ENCODE peak calls at places on chromosomes 3 and 15, in six cellular contexts. L, X, P, N, H and T are unnamed samples.

GRCh38 chr3:38468811-38469210 is 15.1 kb downstream of the ACVR2B start:
- DNase-seq in L (no peak), X (no peak), P (no peak), N (no peak), H (no peak), T (no peak)

GRCh38 chr3:189995129-189995528 is 125.6 kb downstream of the P3H2 start:
- DNase-seq in L (no peak), X (no peak), P (no peak), N (no peak), H (peak; percentile 73), T (no peak)

GRCh38 chr3:115706311-115706829 is 83.1 kb downstream of the GAP43 start:
- DNase-seq in L (no peak), X (no peak), P (no peak), N (no peak), H (peak; percentile 75), T (no peak)

GRCh38 chr15:29970402-29970695 is 112.4 kb upstream of the GOLGA8J start:
- DNase-seq in L (no peak), X (no peak), P (no peak), N (no peak), H (no peak), T (no peak)

GRCh38 chr3:62632510-62633294 is 242.5 kb downstream of the CADPS start:
- DNase-seq in L (no peak), X (no peak), P (no peak), N (no peak), H (no peak), T (no peak)

GRCh38 chr15:32652178-32652577 is 10.7 kb downstream of the SCG5 start:
- DNase-seq in L (no peak), X (no peak), P (no peak), N (no peak), H (no peak), T (no peak)

GRCh38 chr3:25817107-25817506 is 27.2 kb downstream of the OXSM start:
- DNase-seq in L (no peak), X (no peak), P (no peak), N (no peak), H (no peak), T (no peak)

GRCh38 chr3:197854596-197855343 is 63.7 kb downstream of the LRCH3 start:
- DNase-seq in L (no peak), X (no peak), P (peak; percentile 49), N (peak; percentile 30), H (peak; percentile 94), T (no peak)

GRCh38 chr15:32730677-32731654 is 13.2 kb downstream of the GREM1 start:
- DNase-seq in L (no peak), X (no peak), P (peak; percentile 12), N (no peak), H (no peak), T (peak; percentile 85)

GRCh38 chr3:139302084-139302800 is 41.6 kb upstream of the MRPS22 start:
- DNase-seq in L (no peak), X (peak; percentile 61), P (no peak), N (peak; percentile 91), H (peak; percentile 100), T (no peak)

GRCh38 chr15:80698636-80699035 is 3.5 kb downstream of the ABHD17C start:
- DNase-seq in L (no peak), X (no peak), P (no peak), N (no peak), H (peak; percentile 37), T (no peak)

GRCh38 chr3:127141921-127142730 is 50.8 kb upstream of the PRR23E start:
- DNase-seq in L (no peak), X (no peak), P (no peak), N (no peak), H (no peak), T (no peak)

GRCh38 chr3:66472313-66473134 is 28.3 kb downstream of the LRIG1 start:
- DNase-seq in L (no peak), X (no peak), P (no peak), N (no peak), H (peak; percentile 90), T (no peak)

GRCh38 chr3:11514191-11514770 is 129.4 kb downstream of the VGLL4 start:
- DNase-seq in L (no peak), X (peak; percentile 20), P (no peak), N (no peak), H (peak; percentile 96), T (no peak)

GRCh38 chr3:94184781-94185180 is 121.9 kb downstream of the NSUN3 start:
- DNase-seq in L (no peak), X (no peak), P (no peak), N (no peak), H (peak; percentile 40), T (no peak)

GRCh38 chr15:81966628-81967027 is 79.2 kb downstream of the MEX3B start:
- DNase-seq in L (no peak), X (no peak), P (no peak), N (no peak), H (no peak), T (no peak)

GRCh38 chr3:36525115-36525711 is 144.9 kb downstream of the STAC start:
- DNase-seq in L (no peak), X (no peak), P (no peak), N (no peak), H (peak; percentile 78), T (no peak)

GRCh38 chr15:75903331-75904240 is at the start of gene FBXO22:
- DNase-seq in L (peak; percentile 88), X (peak; percentile 96), P (peak; percentile 92), N (peak; percentile 67), H (peak; percentile 83), T (peak; percentile 96)

GRCh38 chr15:89423981-89424380 is 72.4 kb downstream of the RHCG start:
- DNase-seq in L (no peak), X (no peak), P (no peak), N (no peak), H (no peak), T (no peak)

GRCh38 chr3:3177861-3178497 is 1.5 kb downstream of the CRBN start:
- DNase-seq in L (no peak), X (peak; percentile 19), P (no peak), N (no peak), H (peak; percentile 11), T (no peak)

GRCh38 chr15:101652783-101653430 is 726 bp upstream of the TM2D3 start:
- DNase-seq in L (no peak), X (no peak), P (peak; percentile 28), N (no peak), H (no peak), T (no peak)

GRCh38 chr3:165254812-165255211 is 58.6 kb upstream of the SLITRK3 start:
- DNase-seq in L (no peak), X (peak; percentile 37), P (no peak), N (peak; percentile 10), H (peak; percentile 10), T (no peak)

GRCh38 chr3:180180795-180181194 is 144.1 kb upstream of the PEX5L start:
- DNase-seq in L (no peak), X (no peak), P (no peak), N (no peak), H (peak; percentile 45), T (no peak)

GRCh38 chr3:33377931-33378330 is 62.3 kb downstream of the UBP1 start:
- DNase-seq in L (no peak), X (no peak), P (no peak), N (no peak), H (peak; percentile 53), T (no peak)

GRCh38 chr15:37111427-37111717 is 11.0 kb upstream of the MEIS2 start:
- DNase-seq in L (no peak), X (no peak), P (no peak), N (no peak), H (no peak), T (no peak)
- H3K4me3 ChIP-seq in L (peak overlapping the region; percentile 49), X (no peak overlapping the region), P (peak overlapping the region; percentile 51), N (no peak overlapping the region), H (peak overlapping the region; percentile 54), T (no peak overlapping the region)

DNA sequence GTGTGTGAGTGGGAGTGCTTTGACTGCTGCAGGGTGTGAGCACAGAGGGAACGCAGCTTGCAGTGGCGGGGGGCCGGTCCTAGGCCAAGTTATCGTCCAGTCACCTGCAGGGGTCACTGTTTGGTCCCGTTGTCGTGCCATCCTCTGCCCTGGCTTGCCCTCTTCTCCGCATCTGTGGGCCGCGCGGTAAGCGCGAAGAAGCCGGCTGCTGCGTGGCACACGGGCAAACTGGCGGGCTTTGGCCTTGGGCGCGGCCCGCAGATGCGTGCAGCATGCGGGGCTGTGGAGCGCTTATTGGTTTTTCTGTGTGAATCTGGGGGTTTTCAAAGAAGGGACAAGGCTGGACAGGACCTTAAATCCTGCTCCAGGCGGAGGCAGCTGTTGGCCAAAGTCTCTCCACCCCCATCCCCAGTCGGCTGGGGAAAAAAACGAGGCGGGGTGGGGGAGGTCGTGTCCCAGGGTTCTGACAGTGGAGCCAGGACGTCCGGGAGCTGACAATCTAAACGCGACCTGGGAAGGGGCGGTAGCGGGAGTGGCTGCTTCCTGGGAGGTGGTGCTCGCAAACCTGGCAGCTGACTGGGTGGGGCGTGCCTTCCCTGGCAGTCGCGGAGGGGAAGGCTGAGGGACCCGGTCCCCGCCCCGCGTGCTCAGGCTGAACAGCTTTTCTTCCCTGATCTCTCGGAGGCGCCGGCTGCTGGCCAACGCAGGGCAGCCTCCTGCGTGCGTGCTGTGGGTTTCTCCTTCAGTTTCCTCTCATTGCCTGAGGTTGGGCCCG is 39.7 kb upstream of the VEPH1 start:
- DNase-seq in L (peak; percentile 74), X (no peak), P (peak; percentile 17), N (no peak), H (peak; percentile 65), T (peak; percentile 87)
- TF ChIP-seq CTCF in L (no peak), X (no peak), P (no peak), N (peak; percentile 77), H (peak; percentile 4), T (no peak)

GRCh38 chr15:31482122-31482922 is 155.7 kb downstream of the KLF13 start:
- DNase-seq in L (no peak), X (no peak), P (no peak), N (no peak), H (no peak), T (no peak)
- H3K4me3 ChIP-seq in L (no peak overlapping the region), X (no peak overlapping the region), P (no peak overlapping the region), N (no peak overlapping the region), H (no peak overlapping the region), T (peak overlapping the region; percentile 14)

GRCh38 chr3:72310028-72310987 is 525.4 kb upstream of the PROK2 start:
- DNase-seq in L (no peak), X (peak; percentile 95), P (no peak), N (no peak), H (peak; percentile 53), T (no peak)

GRCh38 chr3:72309626-72310025 is 524.7 kb upstream of the PROK2 start:
- DNase-seq in L (no peak), X (peak; percentile 87), P (no peak), N (no peak), H (no peak), T (no peak)

GRCh38 chr3:72307438-72308105 is 522.6 kb upstream of the PROK2 start:
- DNase-seq in L (no peak), X (no peak), P (no peak), N (no peak), H (no peak), T (no peak)

GRCh38 chr3:72303926-72304325 is 519.0 kb upstream of the PROK2 start:
- DNase-seq in L (no peak), X (no peak), P (no peak), N (no peak), H (no peak), T (no peak)

DNA sequence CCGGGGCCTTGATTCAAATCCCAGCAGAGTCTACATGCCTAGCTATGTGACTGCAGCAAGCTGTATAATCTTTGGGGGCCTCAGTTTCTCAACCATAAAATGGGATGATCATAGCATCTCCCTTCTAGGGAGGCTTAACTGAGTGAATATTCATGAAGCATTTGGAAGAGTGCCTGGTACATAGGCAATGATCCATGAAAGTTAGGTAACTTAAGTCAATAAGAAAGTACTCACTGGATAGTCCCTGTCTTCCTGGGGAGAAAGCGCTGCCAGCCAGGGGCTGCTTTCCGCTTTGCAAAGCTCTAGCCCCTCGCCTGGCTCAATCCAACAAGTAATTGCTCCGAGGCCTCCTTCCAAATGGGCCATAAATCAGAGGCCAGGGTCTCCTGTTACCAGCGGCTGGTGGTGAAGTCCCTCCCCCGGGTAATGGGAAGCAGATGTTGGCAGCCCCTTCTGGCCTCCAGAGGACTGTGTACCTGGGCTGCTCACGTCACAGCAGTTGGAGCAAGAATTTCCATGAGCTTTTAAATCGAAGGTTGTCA is 521.9 kb upstream of the PROK2 start:
- DNase-seq in L (no peak), X (no peak), P (no peak), N (no peak), H (no peak), T (no peak)
- TF ChIP-seq CTCF in L (no peak), X (no peak), P (no peak), N (no peak), H (no peak), T (no peak)